ENCODE peak calls at places on chromosomes 13 and 19, in nine cellular contexts. One of them, this sample, is unnamed.
A peak's percentile ranks its signal among the peaks of the same experiment; 100 is the strongest.

GRCh38 chr19:13842294-13843103 is 34.4 kb upstream of the NANOS3 start:
- DNase-seq in left ventricle myocardium inferior: peak; percentile 91
- DNase-seq in IMR-90: peak; percentile 65
- DNase-seq in tibial artery: peak; percentile 89
- DNase-seq in astrocyte of the spinal cord: peak; percentile 80
- DNase-seq in Calu3: peak; percentile 83
- DNase-seq in heart right ventricle: peak; percentile 92
- DNase-seq in fibroblast of lung: peak; percentile 66
- DNase-seq in AG04450: no peak
- DNase-seq in this sample: no peak

GRCh38 chr13:99605417-99606321 is 104.4 kb downstream of the TM9SF2 start:
- DNase-seq in left ventricle myocardium inferior: peak; percentile 38
- DNase-seq in tibial artery: peak; percentile 40
- DNase-seq in fibroblast of lung: peak; percentile 13
- DNase-seq in astrocyte of the spinal cord: no peak
- DNase-seq in Calu3: peak; percentile 28
- DNase-seq in IMR-90: no peak
- DNase-seq in AG04450: no peak
- DNase-seq in heart right ventricle: peak; percentile 44
- DNase-seq in this sample: no peak

GRCh38 chr13:36675213-36675536 is 1.4 kb downstream of the SERTM1 start:
- DNase-seq in tibial artery: no peak
- DNase-seq in IMR-90: no peak
- DNase-seq in Calu3: no peak
- DNase-seq in astrocyte of the spinal cord: no peak
- DNase-seq in fibroblast of lung: no peak
- DNase-seq in AG04450: no peak
- DNase-seq in left ventricle myocardium inferior: no peak
- DNase-seq in heart right ventricle: no peak
- DNase-seq in this sample: no peak

GRCh38 chr19:31803819-31804446 is 454.7 kb upstream of the TSHZ3 start:
- DNase-seq in heart right ventricle: no peak
- DNase-seq in Calu3: no peak
- DNase-seq in left ventricle myocardium inferior: no peak
- DNase-seq in fibroblast of lung: no peak
- DNase-seq in AG04450: no peak
- DNase-seq in tibial artery: no peak
- DNase-seq in IMR-90: no peak
- DNase-seq in astrocyte of the spinal cord: no peak
- DNase-seq in this sample: no peak

GRCh38 chr13:51524846-51525566 is 59.3 kb upstream of the WDFY2 start:
- DNase-seq in astrocyte of the spinal cord: no peak
- DNase-seq in IMR-90: peak; percentile 90
- DNase-seq in tibial artery: no peak
- DNase-seq in Calu3: no peak
- DNase-seq in left ventricle myocardium inferior: no peak
- DNase-seq in heart right ventricle: no peak
- DNase-seq in fibroblast of lung: peak; percentile 81
- DNase-seq in AG04450: no peak
- DNase-seq in this sample: no peak

GRCh38 chr13:99339736-99340392 is 32.7 kb upstream of the GPR183 start:
- DNase-seq in AG04450: no peak
- DNase-seq in heart right ventricle: no peak
- DNase-seq in IMR-90: peak; percentile 72
- DNase-seq in fibroblast of lung: peak; percentile 38
- DNase-seq in astrocyte of the spinal cord: peak; percentile 21
- DNase-seq in Calu3: no peak
- DNase-seq in left ventricle myocardium inferior: no peak
- DNase-seq in tibial artery: no peak
- DNase-seq in this sample: no peak

GRCh38 chr19:15180451-15181390 is 20.1 kb downstream of the NOTCH3 start:
- DNase-seq in fibroblast of lung: no peak
- DNase-seq in Calu3: no peak
- DNase-seq in tibial artery: no peak
- DNase-seq in heart right ventricle: peak; percentile 25
- DNase-seq in astrocyte of the spinal cord: no peak
- DNase-seq in left ventricle myocardium inferior: peak; percentile 46
- DNase-seq in AG04450: no peak
- DNase-seq in IMR-90: no peak
- DNase-seq in this sample: no peak

GRCh38 chr13:19153782-19154450 is 27.7 kb downstream of the TUBA3C start:
- DNase-seq in astrocyte of the spinal cord: no peak
- DNase-seq in AG04450: no peak
- DNase-seq in Calu3: no peak
- DNase-seq in left ventricle myocardium inferior: no peak
- DNase-seq in tibial artery: no peak
- DNase-seq in fibroblast of lung: no peak
- DNase-seq in IMR-90: no peak
- DNase-seq in heart right ventricle: no peak
- DNase-seq in this sample: no peak

GRCh38 chr13:24745516-24745860 is 18.5 kb upstream of the RNF17 start:
- DNase-seq in left ventricle myocardium inferior: no peak
- DNase-seq in IMR-90: no peak
- DNase-seq in heart right ventricle: no peak
- DNase-seq in AG04450: no peak
- DNase-seq in fibroblast of lung: no peak
- DNase-seq in tibial artery: no peak
- DNase-seq in astrocyte of the spinal cord: no peak
- DNase-seq in Calu3: no peak
- DNase-seq in this sample: no peak

GRCh38 chr19:36140289-36141038 is 598 bp downstream of the CAPNS1 start:
- DNase-seq in Calu3: peak; percentile 63
- DNase-seq in IMR-90: peak; percentile 52
- DNase-seq in tibial artery: peak; percentile 41
- DNase-seq in AG04450: no peak
- DNase-seq in astrocyte of the spinal cord: peak; percentile 65
- DNase-seq in fibroblast of lung: peak; percentile 75
- DNase-seq in left ventricle myocardium inferior: peak; percentile 28
- DNase-seq in heart right ventricle: peak; percentile 64
- DNase-seq in this sample: no peak

GRCh38 chr19:40466219-40467006 is at the start of gene SPTBN4:
- DNase-seq in fibroblast of lung: no peak
- DNase-seq in IMR-90: no peak
- DNase-seq in tibial artery: peak; percentile 46
- DNase-seq in Calu3: no peak
- DNase-seq in AG04450: no peak
- DNase-seq in left ventricle myocardium inferior: no peak
- DNase-seq in heart right ventricle: peak; percentile 22
- DNase-seq in astrocyte of the spinal cord: no peak
- DNase-seq in this sample: peak; percentile 42

GRCh38 chr19:5718032-5718578 is 1.8 kb downstream of the LONP1 start:
- DNase-seq in fibroblast of lung: peak; percentile 63
- DNase-seq in astrocyte of the spinal cord: peak; percentile 27
- DNase-seq in heart right ventricle: no peak
- DNase-seq in left ventricle myocardium inferior: no peak
- DNase-seq in Calu3: no peak
- DNase-seq in AG04450: peak; percentile 10
- DNase-seq in tibial artery: no peak
- DNase-seq in IMR-90: peak; percentile 72
- DNase-seq in this sample: no peak

GRCh38 chr19:5717215-5717614 is 2.7 kb downstream of the LONP1 start:
- DNase-seq in AG04450: no peak
- DNase-seq in IMR-90: no peak
- DNase-seq in left ventricle myocardium inferior: no peak
- DNase-seq in heart right ventricle: no peak
- DNase-seq in tibial artery: no peak
- DNase-seq in fibroblast of lung: no peak
- DNase-seq in Calu3: no peak
- DNase-seq in astrocyte of the spinal cord: no peak
- DNase-seq in this sample: no peak

GRCh38 chr19:5719274-5719960 is 529 bp downstream of the LONP1 start:
- DNase-seq in astrocyte of the spinal cord: no peak
- DNase-seq in heart right ventricle: no peak
- DNase-seq in fibroblast of lung: peak; percentile 19
- DNase-seq in left ventricle myocardium inferior: no peak
- DNase-seq in tibial artery: no peak
- DNase-seq in Calu3: no peak
- DNase-seq in IMR-90: peak; percentile 13
- DNase-seq in AG04450: no peak
- DNase-seq in this sample: no peak

GRCh38 chr19:5718579-5719273 is 1.2 kb downstream of the LONP1 start:
- DNase-seq in fibroblast of lung: peak; percentile 86
- DNase-seq in left ventricle myocardium inferior: no peak
- DNase-seq in AG04450: peak; percentile 63
- DNase-seq in tibial artery: no peak
- DNase-seq in IMR-90: peak; percentile 91
- DNase-seq in heart right ventricle: no peak
- DNase-seq in astrocyte of the spinal cord: peak; percentile 89
- DNase-seq in Calu3: peak; percentile 46
- DNase-seq in this sample: no peak

DNA sequence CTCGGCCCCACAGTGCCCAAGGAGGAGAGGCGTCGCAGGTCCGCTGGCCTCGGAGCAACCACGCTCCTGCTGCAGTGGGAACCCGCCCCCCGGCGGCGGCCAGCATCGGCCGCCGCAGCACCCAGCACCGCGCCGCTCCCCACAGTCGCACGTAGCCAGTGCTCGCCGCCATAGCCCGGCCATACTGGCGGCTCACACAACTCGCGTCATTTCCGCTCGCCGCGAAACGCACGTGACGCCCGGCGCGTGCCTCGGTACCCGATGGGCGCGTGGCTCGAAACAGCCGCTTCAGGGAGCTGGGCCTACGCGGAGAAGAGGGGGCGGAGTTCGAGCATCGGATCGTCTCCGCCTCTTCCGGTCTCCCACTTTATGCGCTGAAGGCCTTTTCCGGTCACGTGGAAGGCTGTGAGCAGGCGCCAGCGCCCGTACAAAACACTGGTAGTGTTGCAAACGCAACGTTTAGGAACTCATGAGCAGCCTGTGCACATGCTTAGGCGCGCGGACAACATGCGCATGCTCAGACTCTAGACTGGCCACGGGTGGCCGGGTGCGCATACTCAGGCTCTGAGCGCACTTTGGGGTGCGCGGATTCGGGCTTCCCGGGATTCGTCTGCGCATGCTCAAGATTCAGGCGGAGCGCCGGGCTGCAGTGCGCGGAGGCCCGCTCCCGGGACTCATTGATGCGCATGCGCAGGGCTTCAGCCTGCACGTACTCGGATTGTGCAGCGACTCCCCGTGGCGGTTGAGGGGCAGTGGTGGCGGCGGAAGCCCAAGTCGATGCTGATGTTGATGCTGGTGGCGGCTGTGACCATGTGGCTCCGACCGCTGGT is at the start of the genes CATSPERD and LONP1:
- DNase-seq in Calu3: peak; percentile 95
- DNase-seq in AG04450: peak; percentile 97
- DNase-seq in left ventricle myocardium inferior: peak; percentile 98
- DNase-seq in astrocyte of the spinal cord: peak; percentile 99
- DNase-seq in IMR-90: peak; percentile 99
- DNase-seq in fibroblast of lung: peak; percentile 98
- DNase-seq in tibial artery: peak; percentile 97
- DNase-seq in heart right ventricle: peak; percentile 97
- DNase-seq in this sample: peak; percentile 93
- TF ChIP-seq CTCF in Calu3: peak; percentile 63
- TF ChIP-seq CTCF in AG04450: peak; percentile 90
- TF ChIP-seq CTCF in left ventricle myocardium inferior: peak; percentile 95
- TF ChIP-seq CTCF in astrocyte of the spinal cord: peak; percentile 96
- TF ChIP-seq CTCF in IMR-90: peak; percentile 97
- TF ChIP-seq CTCF in fibroblast of lung: peak; percentile 85
- TF ChIP-seq CTCF in tibial artery: peak; percentile 91
- TF ChIP-seq CTCF in heart right ventricle: peak; percentile 85
- TF ChIP-seq CTCF in this sample: no peak

GRCh38 chr13:33466262-33466661 is 180.7 kb upstream of the STARD13 start:
- DNase-seq in tibial artery: no peak
- DNase-seq in fibroblast of lung: no peak
- DNase-seq in astrocyte of the spinal cord: no peak
- DNase-seq in left ventricle myocardium inferior: no peak
- DNase-seq in heart right ventricle: no peak
- DNase-seq in AG04450: no peak
- DNase-seq in Calu3: no peak
- DNase-seq in IMR-90: no peak
- DNase-seq in this sample: no peak
- TF ChIP-seq CTCF in tibial artery: no peak
- TF ChIP-seq CTCF in fibroblast of lung: peak; percentile 21
- TF ChIP-seq CTCF in astrocyte of the spinal cord: peak; percentile 17
- TF ChIP-seq CTCF in left ventricle myocardium inferior: no peak
- TF ChIP-seq CTCF in heart right ventricle: no peak
- TF ChIP-seq CTCF in AG04450: peak; percentile 27
- TF ChIP-seq CTCF in Calu3: no peak
- TF ChIP-seq CTCF in IMR-90: no peak
- TF ChIP-seq CTCF in this sample: no peak

DNA sequence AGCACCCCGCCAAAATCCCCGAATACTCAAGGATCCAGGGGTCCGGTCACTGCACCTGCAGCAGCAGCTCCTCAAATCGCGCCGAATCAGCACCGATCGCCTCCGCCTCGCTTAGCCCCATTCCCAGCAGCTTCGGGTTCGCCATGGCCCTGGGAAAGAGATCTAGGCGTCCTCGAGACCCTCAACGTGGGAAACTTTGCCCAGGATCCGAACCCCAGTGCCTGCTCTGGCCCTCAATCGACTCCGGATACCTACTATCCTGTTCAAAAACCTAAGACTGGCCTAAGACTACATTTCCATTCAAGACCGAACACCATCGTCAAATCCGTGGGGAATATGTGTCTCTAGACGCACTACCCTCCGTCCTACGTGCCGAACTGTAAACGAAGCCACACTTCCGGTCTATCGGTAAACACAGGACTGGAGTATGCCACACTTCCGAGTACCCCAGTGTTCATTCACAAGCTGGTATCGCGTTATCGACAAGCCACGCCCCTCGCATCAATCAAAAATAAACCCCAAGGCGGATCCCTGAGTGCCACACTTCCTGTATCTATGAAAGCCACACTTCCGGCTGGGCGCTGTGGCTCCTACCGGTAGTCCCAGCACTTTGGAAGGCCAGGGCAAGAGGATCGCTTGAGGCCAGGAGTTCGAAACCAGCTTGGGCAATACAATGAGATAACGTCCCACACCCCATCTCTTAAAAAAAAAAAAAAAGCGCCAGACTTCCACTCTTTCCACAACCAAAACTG is at the start of gene PIH1D1:
- DNase-seq in heart right ventricle: peak; percentile 99
- DNase-seq in tibial artery: peak; percentile 99
- DNase-seq in fibroblast of lung: peak; percentile 99
- DNase-seq in AG04450: peak; percentile 97
- DNase-seq in IMR-90: peak; percentile 99
- DNase-seq in astrocyte of the spinal cord: peak; percentile 99
- DNase-seq in left ventricle myocardium inferior: peak; percentile 96
- DNase-seq in Calu3: peak; percentile 97
- DNase-seq in this sample: peak; percentile 95
- TF ChIP-seq CTCF in heart right ventricle: no peak
- TF ChIP-seq CTCF in tibial artery: peak; percentile 18
- TF ChIP-seq CTCF in fibroblast of lung: peak; percentile 33
- TF ChIP-seq CTCF in AG04450: peak; percentile 34
- TF ChIP-seq CTCF in IMR-90: no peak
- TF ChIP-seq CTCF in astrocyte of the spinal cord: peak; percentile 12
- TF ChIP-seq CTCF in left ventricle myocardium inferior: peak; percentile 46
- TF ChIP-seq CTCF in Calu3: no peak
- TF ChIP-seq CTCF in this sample: no peak

DNA sequence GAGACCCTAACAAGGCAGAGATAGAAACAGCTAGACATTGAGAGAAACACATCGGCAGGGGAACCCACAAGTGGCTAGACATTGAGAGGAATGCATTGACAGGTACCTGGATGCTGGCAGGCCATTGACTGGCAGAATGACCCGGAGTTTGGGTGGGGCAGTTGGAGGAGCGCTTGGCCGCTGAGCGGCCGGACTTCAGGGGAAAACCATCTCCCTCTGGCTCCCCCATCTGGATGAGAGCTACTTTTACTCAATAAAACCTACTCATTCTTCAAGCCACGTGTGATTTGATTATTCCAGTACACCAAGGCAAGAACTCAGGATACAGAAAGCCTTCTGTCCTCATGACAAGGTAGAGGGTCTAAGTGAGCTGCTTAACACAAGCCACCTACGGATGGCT is 473.4 kb downstream of the SLITRK5 start:
- DNase-seq in tibial artery: no peak
- DNase-seq in left ventricle myocardium inferior: no peak
- DNase-seq in Calu3: no peak
- DNase-seq in heart right ventricle: no peak
- DNase-seq in fibroblast of lung: no peak
- DNase-seq in astrocyte of the spinal cord: no peak
- DNase-seq in AG04450: no peak
- DNase-seq in IMR-90: no peak
- DNase-seq in this sample: no peak
- TF ChIP-seq CTCF in tibial artery: no peak
- TF ChIP-seq CTCF in left ventricle myocardium inferior: no peak
- TF ChIP-seq CTCF in Calu3: no peak
- TF ChIP-seq CTCF in heart right ventricle: no peak
- TF ChIP-seq CTCF in fibroblast of lung: no peak
- TF ChIP-seq CTCF in astrocyte of the spinal cord: no peak
- TF ChIP-seq CTCF in AG04450: no peak
- TF ChIP-seq CTCF in IMR-90: no peak
- TF ChIP-seq CTCF in this sample: no peak

This sample was measured in omental fat pad.